ENCODE peak calls at places on chromosomes 5 and 9, in four cellular contexts. J, T, H and P are unnamed samples.

GRCh38 chr5:125227333-125228075 is 481.1 kb upstream of the ZNF608 start:
- DNase-seq in J (peak), T (peak), H (no peak), P (peak)

GRCh38 chr5:167684251-167684650 is 607.2 kb upstream of the WWC1 start:
- DNase-seq in J (no peak), T (no peak), H (no peak), P (no peak)

GRCh38 chr9:82571540-82571939 is 491.4 kb downstream of the RASEF start:
- DNase-seq in J (no peak), T (no peak), H (no peak), P (no peak)

GRCh38 chr5:58974601-58975000 is 391.7 kb downstream of the RAB3C start:
- DNase-seq in J (no peak), T (no peak), H (no peak), P (no peak)

GRCh38 chr5:110510146-110510545 is 216.3 kb downstream of the TMEM232 start:
- DNase-seq in J (no peak), T (no peak), H (no peak), P (no peak)

GRCh38 chr9:37639109-37639748 is 11.5 kb upstream of the FRMPD1 start:
- DNase-seq in J (no peak), T (no peak), H (no peak), P (no peak)

GRCh38 chr5:112696786-112697185 is 40.9 kb upstream of the APC start:
- DNase-seq in J (no peak), T (no peak), H (no peak), P (no peak)

GRCh38 chr5:136563489-136563888 is 198.1 kb upstream of the TRPC7 start:
- DNase-seq in J (no peak), T (no peak), H (no peak), P (peak)

GRCh38 chr9:81032831-81033230 is 656.5 kb downstream of the TLE1 start:
- DNase-seq in J (no peak), T (no peak), H (no peak), P (no peak)

GRCh38 chr5:122715095-122715494 is 59.8 kb upstream of the SNX2 start:
- DNase-seq in J (no peak), T (no peak), H (no peak), P (no peak)

GRCh38 chr9:94945191-94946144 is 219.0 kb downstream of the AOPEP start:
- DNase-seq in J (peak), T (peak), H (no peak), P (peak)

GRCh38 chr5:136594416-136594815 is 229.1 kb upstream of the TRPC7 start:
- DNase-seq in J (no peak), T (no peak), H (peak), P (peak)

GRCh38 chr5:94682799-94683198 is 64.3 kb downstream of the SLF1 start:
- DNase-seq in J (no peak), T (no peak), H (no peak), P (no peak)

GRCh38 chr5:76371955-76372319 is 31.1 kb upstream of the IQGAP2 start:
- DNase-seq in J (no peak), T (no peak), H (no peak), P (peak)

GRCh38 chr5:142316681-142317080 is 8.1 kb downstream of the SPRY4 start:
- DNase-seq in J (no peak), T (no peak), H (peak), P (no peak)

GRCh38 chr5:90410178-90410762 is 714 bp upstream of the CETN3 start:
- DNase-seq in J (no peak), T (no peak), H (peak), P (no peak)

GRCh38 chr5:158802941-158803341 is 296.8 kb downstream of the EBF1 start:
- DNase-seq in J (no peak), T (no peak), H (no peak), P (no peak)

GRCh38 chr5:146390469-146390868 is 51.8 kb downstream of the POU4F3 start:
- DNase-seq in J (no peak), T (no peak), H (no peak), P (peak)

GRCh38 chr5:59661939-59662615 is 231.4 kb downstream of the PDE4D start:
- DNase-seq in J (no peak), T (no peak), H (no peak), P (peak)

GRCh38 chr5:172334196-172334595 is 50.6 kb upstream of the UBTD2 start:
- DNase-seq in J (no peak), T (no peak), H (no peak), P (peak)

GRCh38 chr5:147310059-147310704 is 75.4 kb downstream of the STK32A start:
- DNase-seq in J (peak), T (peak), H (peak), P (peak)

GRCh38 chr9:70551391-70551790 is 136.9 kb upstream of the KLF9 start:
- DNase-seq in J (no peak), T (no peak), H (no peak), P (no peak)

GRCh38 chr5:35617435-35618296 is at the start of gene SPEF2:
- DNase-seq in J (peak), T (peak), H (peak), P (peak)

GRCh38 chr9:132857601-132858342 is 20.3 kb downstream of the AK8 start:
- DNase-seq in J (no peak), T (no peak), H (no peak), P (no peak)